ENCODE peak calls at places on chromosomes 12 and 14, in seven cellular contexts. C, M, Y, E, O, F and N are unnamed samples.

GRCh38 chr14:68663385-68664076 is 129.3 kb downstream of the ZFP36L1 start:
- DNase-seq in E (no peak), M (peak), F (peak), Y (peak), O (no peak), C (no peak), N (no peak)

GRCh38 chr12:57192920-57193319 is 23.7 kb upstream of the NXPH4 start:
- DNase-seq in E (no peak), C (no peak), O (no peak), F (no peak), M (no peak), Y (no peak), N (no peak)

GRCh38 chr12:46209914-46210834 is 58.7 kb downstream of the SLC38A1 start:
- DNase-seq in Y (no peak), O (no peak), E (no peak), C (peak), F (peak), M (no peak), N (no peak)

GRCh38 chr12:6938353-6939186 is 5.0 kb upstream of the RNU7-1 start:
- DNase-seq in E (peak), F (no peak), M (no peak), Y (no peak), O (no peak), C (no peak), N (no peak)

GRCh38 chr12:12210983-12211382 is 55.9 kb downstream of the LRP6 start:
- DNase-seq in M (no peak), C (no peak), E (no peak), F (no peak), Y (no peak), O (no peak), N (no peak)

GRCh38 chr12:107027304-107028053 is 40.5 kb upstream of the MTERF2 start:
- DNase-seq in E (peak), Y (no peak), M (no peak), O (no peak), C (peak), F (no peak), N (no peak)

GRCh38 chr12:106118278-106118820 is 20.4 kb downstream of the NUAK1 start:
- DNase-seq in F (no peak), C (no peak), Y (no peak), O (no peak), M (no peak), E (no peak), N (no peak)

GRCh38 chr14:99035712-99036593 is 236.0 kb downstream of the BCL11B start:
- DNase-seq in F (no peak), M (no peak), O (no peak), Y (peak), E (peak), C (peak), N (no peak)

GRCh38 chr14:38705220-38705619 is 397.8 kb downstream of the SEC23A start:
- DNase-seq in E (no peak), F (no peak), O (no peak), Y (no peak), C (no peak), M (no peak), N (no peak)

GRCh38 chr14:65810326-65810725 is 397.8 kb downstream of the FUT8 start:
- DNase-seq in Y (no peak), C (no peak), M (no peak), E (no peak), F (no peak), O (no peak), N (no peak)
- TF ChIP-seq TAF1 in Y (no peak), C (no peak), M (no peak), E (no peak), F (no peak), O (no peak), N (no peak)

GRCh38 chr14:96204151-96205058 is at the start of gene BDKRB2:
- DNase-seq in E (peak), C (peak), M (no peak), F (no peak), Y (peak), O (peak), N (no peak)
- TF ChIP-seq POLR2AphosphoS5 in E (peak), C (no peak), M (no peak), F (no peak), Y (no peak), O (no peak), N (no peak)

GRCh38 chr12:3515506-3515905 is 24.5 kb downstream of the PRMT8 start:
- DNase-seq in F (no peak), M (no peak), Y (no peak), E (no peak), C (no peak), O (no peak), N (no peak)

GRCh38 chr12:3510597-3510996 is 19.6 kb downstream of the PRMT8 start:
- DNase-seq in O (no peak), F (no peak), E (no peak), Y (no peak), M (no peak), C (no peak), N (no peak)

GRCh38 chr12:3511760-3512159 is 20.8 kb downstream of the PRMT8 start:
- DNase-seq in M (no peak), O (no peak), F (no peak), Y (peak), E (no peak), C (no peak), N (no peak)
- TF ChIP-seq TAF1 in M (no peak), O (no peak), F (no peak), Y (no peak), E (no peak), C (no peak), N (no peak)

GRCh38 chr12:113298861-113299545 is 35.9 kb downstream of the SLC8B1 start:
- DNase-seq in Y (no peak), F (no peak), O (no peak), M (no peak), E (no peak), C (no peak), N (no peak)
- TF ChIP-seq POLR2AphosphoS5 in Y (no peak), F (no peak), O (no peak), M (no peak), E (no peak), C (no peak), N (no peak)